ENCODE peak calls at places on chromosome 1, in eight cellular contexts. D, C, H, G, E, X, A and I are unnamed samples.

GRCh38 chr1:225772323-225772768 is 5.3 kb upstream of the SRP9 start:
- ATAC-seq in D (peak), C (peak), H (peak), G (peak), E (peak), X (peak), A (peak), I (peak)

GRCh38 chr1:167824163-167824794 is 89.7 kb downstream of the ADCY10 start:
- ATAC-seq in D (no peak), C (no peak), H (no peak), G (no peak), E (no peak), X (no peak), A (no peak), I (no peak)

GRCh38 chr1:23210351-23210785 is 6.9 kb downstream of the HTR1D start:
- ATAC-seq in D (no peak), C (peak), H (peak), G (peak), E (no peak), X (no peak), A (no peak), I (no peak)

GRCh38 chr1:89259283-89259971 is 13.2 kb downstream of the GBP5 start:
- ATAC-seq in D (peak), C (peak), H (no peak), G (no peak), E (no peak), X (no peak), A (peak), I (no peak)

GRCh38 chr1:63643926-63644325 is 50.7 kb downstream of the PGM1 start:
- ATAC-seq in D (no peak), C (no peak), H (no peak), G (no peak), E (peak), X (no peak), A (peak), I (no peak)

GRCh38 chr1:112267929-112268328 is 128.1 kb upstream of the CTTNBP2NL start:
- ATAC-seq in D (no peak), C (no peak), H (no peak), G (no peak), E (peak), X (no peak), A (peak), I (peak)

GRCh38 chr1:217087981-217088380 is 364.8 kb upstream of the ESRRG start:
- ATAC-seq in D (no peak), C (no peak), H (no peak), G (no peak), E (no peak), X (no peak), A (no peak), I (no peak)

GRCh38 chr1:241964550-241965241 is 7.1 kb downstream of the BECN2 start:
- ATAC-seq in D (no peak), C (no peak), H (no peak), G (no peak), E (peak), X (no peak), A (no peak), I (peak)

GRCh38 chr1:24361811-24362210 is 42.7 kb downstream of the GRHL3 start:
- ATAC-seq in D (no peak), C (no peak), H (no peak), G (no peak), E (no peak), X (no peak), A (no peak), I (no peak)